ENCODE peak calls at places on chromosomes 1 and 21, in four cellular contexts. Y is HepG2, Q is K562, B is HCT116. U is an unnamed sample.

GRCh38 chr1:160777486-160778089 is 18.4 kb upstream of the LY9 start:
- DNase-seq in Q (peak; percentile 56), Y (peak; percentile 27), B (peak; percentile 29), U (peak; percentile 32)

GRCh38 chr1:203017707-203018106 is 8.6 kb upstream of the PPFIA4 start:
- DNase-seq in Y (no peak), B (no peak), Q (no peak), U (no peak)

GRCh38 chr1:25590096-25590824 is 26.3 kb upstream of the MAN1C1 start:
- DNase-seq in B (no peak), Y (no peak), Q (no peak), U (no peak)

GRCh38 chr1:237387144-237387505 is 345.1 kb downstream of the RYR2 start:
- DNase-seq in B (no peak), Q (no peak), Y (no peak), U (no peak)

GRCh38 chr1:39729030-39729429 is 9.7 kb upstream of the PPIE start:
- DNase-seq in Y (no peak), B (no peak), Q (no peak), U (no peak)

GRCh38 chr1:180003026-180003695 is 48.6 kb downstream of the CEP350 start:
- DNase-seq in Q (no peak), Y (no peak), B (no peak), U (no peak)

GRCh38 chr1:7646981-7647901 is 123.9 kb upstream of the VAMP3 start:
- DNase-seq in B (peak; percentile 16), Y (no peak), Q (peak; percentile 94), U (peak; percentile 4)

GRCh38 chr1:19414490-19414889 is 70.8 kb downstream of the CAPZB start:
- DNase-seq in B (no peak), Y (no peak), Q (no peak), U (no peak)

GRCh38 chr21:46054447-46054846 is 43.5 kb upstream of the COL6A2 start:
- DNase-seq in Y (no peak), Q (no peak), B (no peak), U (no peak)

GRCh38 chr1:68046885-68047658 is 3.4 kb downstream of the DIRAS3 start:
- DNase-seq in Q (peak; percentile 9), Y (no peak), B (no peak), U (no peak)

GRCh38 chr1:115648717-115649691 is 7.2 kb downstream of the VANGL1 start:
- DNase-seq in B (no peak), Q (peak; percentile 39), Y (no peak), U (no peak)

GRCh38 chr1:113021430-113022085 is 51.4 kb upstream of the LRIG2 start:
- DNase-seq in Q (no peak), B (no peak), Y (peak; percentile 74), U (no peak)

GRCh38 chr1:166915941-166916340 is 39.9 kb upstream of the TADA1 start:
- DNase-seq in Y (no peak), Q (no peak), B (peak; percentile 59), U (no peak)

GRCh38 chr1:164058192-164058591 is 500.8 kb upstream of the PBX1 start:
- DNase-seq in Q (no peak), B (no peak), Y (no peak), U (no peak)

GRCh38 chr1:186082235-186082937 is 292.7 kb downstream of the TPR start:
- DNase-seq in B (peak; percentile 35), Y (peak; percentile 73), Q (peak; percentile 78), U (peak; percentile 47)

GRCh38 chr1:51906306-51907078 is 28.0 kb upstream of the NRDC start:
- DNase-seq in Y (no peak), B (no peak), Q (no peak), U (no peak)

GRCh38 chr1:181514298-181515290 is 31.3 kb downstream of the CACNA1E start:
- DNase-seq in Y (no peak), Q (no peak), B (no peak), U (no peak)

GRCh38 chr1:213123532-213123931 is 72.5 kb downstream of the RPS6KC1 start:
- DNase-seq in Y (peak; percentile 50), B (peak; percentile 72), Q (no peak), U (no peak)

GRCh38 chr1:202580604-202581003 is 129.7 kb downstream of the SYT2 start:
- DNase-seq in Y (no peak), B (no peak), Q (no peak), U (no peak)

GRCh38 chr1:208216062-208216461 is 28.1 kb downstream of the PLXNA2 start:
- DNase-seq in Y (no peak), Q (no peak), B (no peak), U (no peak)

GRCh38 chr1:220353229-220354012 is 81.2 kb upstream of the RAB3GAP2 start:
- DNase-seq in Q (no peak), Y (peak; percentile 6), B (no peak), U (no peak)

GRCh38 chr21:37557261-37557950 is 190.8 kb downstream of the DYRK1A start:
- DNase-seq in Y (peak; percentile 28), Q (no peak), B (no peak), U (no peak)

GRCh38 chr1:104745875-104746274 is 996.2 kb downstream of the AMY1C start:
- DNase-seq in B (no peak), Q (no peak), Y (no peak), U (no peak)

GRCh38 chr1:50348449-50349241 is 74.6 kb downstream of the DMRTA2 start:
- DNase-seq in B (peak; percentile 48), Q (peak; percentile 78), Y (peak; percentile 69), U (peak; percentile 50)

GRCh38 chr1:33099290-33100118 is 18.6 kb downstream of the AZIN2 start:
- DNase-seq in B (peak; percentile 90), Q (no peak), Y (no peak), U (peak; percentile 83)

GRCh38 chr1:19814244-19814661 is 830 bp downstream of the RNF186 start:
- DNase-seq in Y (no peak), Q (no peak), B (no peak), U (no peak)

GRCh38 chr1:226223157-226223785 is at the start of gene MIXL1:
- DNase-seq in Q (no peak), B (no peak), Y (peak; percentile 89), U (no peak)

GRCh38 chr1:10900265-10900651 is 103.8 kb upstream of the CASZ1 start:
- DNase-seq in Y (no peak), Q (no peak), B (no peak), U (no peak)

GRCh38 chr1:181646723-181647122 is 163.4 kb downstream of the CACNA1E start:
- DNase-seq in Y (no peak), B (no peak), Q (no peak), U (no peak)

GRCh38 chr1:9119745-9120144 is 9.2 kb downstream of the GPR157 start:
- DNase-seq in Q (no peak), B (no peak), Y (no peak), U (no peak)

GRCh38 chr1:51950701-51951100 is 39.8 kb downstream of the RAB3B start:
- DNase-seq in B (no peak), Q (no peak), Y (no peak), U (no peak)

GRCh38 chr1:227915564-227916553 is 31.9 kb downstream of the WNT9A start:
- DNase-seq in B (no peak), Q (no peak), Y (no peak), U (no peak)

GRCh38 chr1:172642970-172643369 is 15.9 kb upstream of the FASLG start:
- DNase-seq in B (no peak), Q (no peak), Y (peak; percentile 41), U (no peak)

GRCh38 chr1:117541585-117541984 is 64.3 kb upstream of the TENT5C start:
- DNase-seq in Y (no peak), B (no peak), Q (no peak), U (no peak)

GRCh38 chr1:164982545-164982944 is 374.0 kb downstream of the LMX1A start:
- DNase-seq in Y (no peak), B (no peak), Q (no peak), U (no peak)

GRCh38 chr1:8122160-8122476 is 96.0 kb upstream of the ERRFI1 start:
- DNase-seq in B (no peak), Q (peak; percentile 91), Y (no peak), U (no peak)

DNA sequence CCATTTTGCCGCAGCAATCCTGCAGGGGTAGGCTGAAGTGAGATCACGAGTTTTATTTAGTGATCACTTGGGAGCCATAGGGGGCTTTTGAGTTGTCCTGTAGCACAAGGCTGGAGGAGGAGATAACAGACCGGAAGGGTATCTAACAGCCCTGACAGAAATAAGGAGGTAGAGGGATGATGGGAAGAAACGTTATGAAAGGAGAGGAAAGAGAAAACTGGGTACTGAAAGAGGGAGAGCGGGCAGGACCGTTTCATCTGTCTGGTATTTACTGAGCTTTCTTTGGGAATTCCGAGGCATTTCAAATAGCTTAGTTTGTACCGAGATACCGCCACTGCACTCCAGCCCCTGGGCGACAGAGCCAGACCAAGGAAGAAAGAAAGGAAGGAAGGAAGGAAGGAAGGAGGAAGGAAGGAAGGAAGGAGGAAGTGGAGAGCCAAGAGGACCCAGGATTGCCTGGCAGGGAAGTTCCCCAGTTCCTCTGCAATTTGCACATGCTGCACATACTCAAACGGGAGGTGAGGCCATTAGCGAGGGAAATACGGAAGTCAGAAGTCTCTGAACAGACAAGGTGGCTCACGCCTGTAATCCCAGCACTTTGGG is 859 bp upstream of the FUCA1 start:
- DNase-seq in Q (peak; percentile 66), B (no peak), Y (no peak), U (no peak)
- H3K4me3 ChIP-seq in Q (peak overlapping the region; percentile 72), B (peak overlapping the region; percentile 83), Y (peak overlapping the region; percentile 67), U (peak overlapping the region; percentile 66)

GRCh38 chr1:56872597-56872996 is 18.0 kb downstream of the C8A start:
- DNase-seq in Q (no peak), Y (no peak), B (no peak), U (no peak)
- H3K27ac ChIP-seq in Q (peak overlapping the region; percentile 28), Y (no peak overlapping the region), B (no peak overlapping the region), U (no peak overlapping the region)

GRCh38 chr1:151574575-151575529 is 34.7 kb downstream of the TUFT1 start:
- DNase-seq in Y (no peak), B (peak; percentile 51), Q (peak; percentile 84), U (no peak)
- TF ChIP-seq TCF7L2 in Y (no peak), B (no peak), Q (no peak), U (no peak)

DNA sequence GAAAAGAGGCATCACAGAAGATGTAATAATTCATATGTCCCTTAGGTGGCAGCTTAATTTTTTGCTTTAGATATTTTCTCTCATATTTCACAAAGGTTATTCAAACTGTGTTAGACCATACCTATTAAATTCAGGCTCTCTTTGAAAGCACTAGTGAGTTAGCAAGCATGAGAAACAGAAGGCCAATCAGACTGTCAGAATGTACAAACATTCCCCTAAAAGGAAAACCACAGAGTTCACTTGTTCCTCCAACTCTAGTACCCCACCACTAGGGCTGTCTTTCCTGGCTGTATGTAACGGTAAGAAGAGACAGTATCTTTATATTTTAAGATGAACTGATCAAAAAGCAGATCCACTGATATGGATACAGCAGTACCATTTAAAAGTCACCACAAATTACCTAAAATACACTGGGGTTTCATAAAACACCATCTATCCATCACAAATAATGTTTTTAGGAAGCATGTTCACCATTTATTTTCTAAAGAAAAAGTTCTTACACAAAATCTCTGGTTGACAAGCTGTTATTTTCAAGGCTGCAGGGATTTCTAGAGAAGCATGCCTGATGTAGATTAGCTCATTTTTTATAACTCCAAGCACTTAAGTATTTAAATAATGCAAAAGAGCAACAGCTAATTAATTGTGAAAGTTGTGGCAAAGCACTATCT is 1.8 kb downstream of the ARPC5 start:
- DNase-seq in Q (no peak), B (peak; percentile 63), Y (peak; percentile 89), U (peak; percentile 56)
- H3K4me3 ChIP-seq in Q (peak overlapping the region; percentile 77), B (peak overlapping the region; percentile 81), Y (peak overlapping the region; percentile 97), U (peak overlapping the region; percentile 99)